ENCODE peak calls at places on chromosomes 6 and 20, in seven cellular contexts. F, A, H, M, S, V and Z are unnamed samples.
A peak's percentile ranks its signal among the peaks of the same experiment; 100 is the strongest.

GRCh38 chr20:46057856-46058655 is 29.0 kb downstream of the SLC12A5 start:
- DNase-seq in F (no peak), A (peak; percentile 51), H (peak; percentile 59), M (no peak), S (peak; percentile 89), V (peak; percentile 42), Z (peak; percentile 47)

GRCh38 chr6:19643287-19643686 is 193.9 kb upstream of the ID4 start:
- DNase-seq in F (no peak), A (no peak), H (no peak), M (no peak), S (no peak), V (no peak), Z (no peak)

GRCh38 chr6:52020961-52021570 is 66.3 kb downstream of the PKHD1 start:
- DNase-seq in F (no peak), A (no peak), H (no peak), M (peak; percentile 64), S (no peak), V (no peak), Z (no peak)

GRCh38 chr6:38187285-38187684 is 367.8 kb downstream of the ZFAND3 start:
- DNase-seq in F (no peak), A (no peak), H (no peak), M (no peak), S (peak; percentile 77), V (no peak), Z (peak; percentile 25)

GRCh38 chr6:84854801-84855400 is 90.5 kb upstream of the TBX18 start:
- DNase-seq in F (no peak), A (no peak), H (no peak), M (no peak), S (no peak), V (no peak), Z (no peak)

GRCh38 chr6:144006731-144007454 is 1.2 kb downstream of the PLAGL1 start:
- DNase-seq in F (no peak), A (peak; percentile 14), H (no peak), M (peak; percentile 74), S (peak; percentile 50), V (no peak), Z (no peak)

GRCh38 chr6:88749849-88750248 is 213.6 kb downstream of the RNGTT start:
- DNase-seq in F (no peak), A (no peak), H (no peak), M (no peak), S (no peak), V (no peak), Z (no peak)

GRCh38 chr20:20369353-20370086 is 1.6 kb downstream of the INSM1 start:
- DNase-seq in F (peak; percentile 78), A (peak; percentile 43), H (no peak), M (peak; percentile 33), S (peak; percentile 82), V (no peak), Z (no peak)

GRCh38 chr20:52261792-52262191 is 70.2 kb upstream of the ZFP64 start:
- DNase-seq in F (no peak), A (no peak), H (no peak), M (no peak), S (no peak), V (no peak), Z (no peak)

GRCh38 chr20:9021699-9022098 is 47.2 kb upstream of the PLCB4 start:
- DNase-seq in F (no peak), A (no peak), H (no peak), M (peak; percentile 16), S (peak; percentile 36), V (no peak), Z (no peak)

GRCh38 chr6:17589402-17590116 is 10.5 kb upstream of the FAM8A1 start:
- DNase-seq in F (no peak), A (peak; percentile 13), H (no peak), M (peak; percentile 93), S (no peak), V (no peak), Z (no peak)

GRCh38 chr20:34023937-34024732 is 30.4 kb downstream of the RALY start:
- DNase-seq in F (no peak), A (no peak), H (no peak), M (no peak), S (no peak), V (no peak), Z (no peak)

GRCh38 chr6:28117386-28118050 is 6.9 kb upstream of the ZSCAN16 start:
- DNase-seq in F (no peak), A (no peak), H (no peak), M (peak; percentile 11), S (no peak), V (no peak), Z (no peak)

GRCh38 chr6:170031684-170032121 is 259.2 kb downstream of the DLL1 start:
- DNase-seq in F (no peak), A (peak; percentile 1), H (peak; percentile 14), M (peak; percentile 42), S (no peak), V (peak; percentile 1), Z (no peak)

GRCh38 chr6:117389227-117390057 is 36.3 kb downstream of the ROS1 start:
- DNase-seq in F (no peak), A (no peak), H (no peak), M (peak; percentile 89), S (no peak), V (no peak), Z (no peak)

GRCh38 chr6:127514396-127515227 is 4.5 kb downstream of the MTCL3 start:
- DNase-seq in F (peak; percentile 71), A (peak; percentile 8), H (no peak), M (no peak), S (peak; percentile 66), V (peak; percentile 47), Z (no peak)

GRCh38 chr20:5272268-5272667 is 44.5 kb downstream of the PROKR2 start:
- DNase-seq in F (no peak), A (no peak), H (no peak), M (no peak), S (no peak), V (no peak), Z (no peak)
- H3K36me3 ChIP-seq in F (no peaks in the 10 kb centered on the region), A (no peaks in the 10 kb centered on the region), H (no peaks in the 10 kb centered on the region), M (no peaks in the 10 kb centered on the region), S (no peaks in the 10 kb centered on the region), V (no peaks in the 10 kb centered on the region), Z (no peaks in the 10 kb centered on the region)

DNA sequence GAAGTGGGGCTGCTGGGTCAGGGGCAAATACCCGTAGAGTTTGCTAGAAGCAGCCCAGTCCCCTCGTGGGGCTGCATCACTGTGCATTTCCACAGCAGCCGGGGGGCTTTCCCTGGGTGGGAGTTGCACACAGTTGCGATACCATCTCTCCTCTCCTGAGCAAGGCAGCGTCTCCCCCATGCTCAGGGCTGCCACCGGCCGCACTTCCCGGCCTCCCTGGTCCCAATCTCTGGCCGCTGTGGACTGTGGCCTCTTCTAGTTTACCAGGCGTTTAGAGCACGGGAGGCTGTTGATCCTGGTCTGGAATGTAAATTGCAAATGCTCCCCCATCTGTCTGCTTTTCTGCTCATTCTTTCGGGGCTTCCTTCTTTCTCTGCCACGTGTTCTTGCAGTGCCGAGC is 31.1 kb downstream of the OSBPL2 start:
- DNase-seq in F (no peak), A (no peak), H (no peak), M (no peak), S (no peak), V (no peak), Z (no peak)
- H3K36me3 ChIP-seq in F (peaks cover 5% of the 10 kb centered on the region), A (peaks cover 20% of the 10 kb centered on the region), H (peaks cover 46% of the 10 kb centered on the region), M (peaks cover 38% of the 10 kb centered on the region), S (peaks cover 16% of the 10 kb centered on the region), V (no peaks in the 10 kb centered on the region), Z (no peaks in the 10 kb centered on the region)

GRCh38 chr6:35589201-35589739 is 76.6 kb upstream of the TULP1 start:
- DNase-seq in F (peak; percentile 19), A (no peak), H (no peak), M (no peak), S (no peak), V (no peak), Z (no peak)
- H3K36me3 ChIP-seq in F (no peaks in the 10 kb centered on the region), A (peaks cover 18% of the 10 kb centered on the region), H (peaks cover 79% of the 10 kb centered on the region), M (no peaks in the 10 kb centered on the region), S (peaks cover 1% of the 10 kb centered on the region), V (no peaks in the 10 kb centered on the region), Z (peaks cover 6% of the 10 kb centered on the region)

DNA sequence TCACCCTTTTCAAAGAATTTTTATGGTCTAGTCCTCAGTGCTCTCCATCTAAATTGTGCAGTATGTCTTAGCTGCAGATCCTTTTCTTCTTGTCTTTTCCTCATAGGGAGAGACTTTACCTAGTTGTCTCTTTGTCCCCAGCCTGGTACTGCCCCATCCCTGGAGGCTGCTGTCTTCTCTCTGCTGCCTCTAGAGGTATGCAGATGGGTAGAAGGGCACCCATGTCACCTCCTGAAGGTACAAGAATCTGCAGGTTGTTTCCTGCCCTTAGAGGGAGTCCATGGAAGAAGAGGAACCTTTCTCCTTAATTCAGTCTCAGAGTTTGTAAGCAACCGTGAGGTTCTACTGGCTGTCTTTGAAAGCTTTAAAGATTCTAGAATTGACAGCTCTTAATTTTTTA is 39.1 kb downstream of the MCM8 start:
- DNase-seq in F (no peak), A (no peak), H (no peak), M (peak; percentile 12), S (no peak), V (no peak), Z (no peak)
- H3K36me3 ChIP-seq in F (peaks cover 3% of the 10 kb centered on the region), A (peaks cover 6% of the 10 kb centered on the region), H (peaks cover 22% of the 10 kb centered on the region), M (peaks cover 50% of the 10 kb centered on the region), S (peaks cover 4% of the 10 kb centered on the region), V (no peaks in the 10 kb centered on the region), Z (no peaks in the 10 kb centered on the region)

DNA sequence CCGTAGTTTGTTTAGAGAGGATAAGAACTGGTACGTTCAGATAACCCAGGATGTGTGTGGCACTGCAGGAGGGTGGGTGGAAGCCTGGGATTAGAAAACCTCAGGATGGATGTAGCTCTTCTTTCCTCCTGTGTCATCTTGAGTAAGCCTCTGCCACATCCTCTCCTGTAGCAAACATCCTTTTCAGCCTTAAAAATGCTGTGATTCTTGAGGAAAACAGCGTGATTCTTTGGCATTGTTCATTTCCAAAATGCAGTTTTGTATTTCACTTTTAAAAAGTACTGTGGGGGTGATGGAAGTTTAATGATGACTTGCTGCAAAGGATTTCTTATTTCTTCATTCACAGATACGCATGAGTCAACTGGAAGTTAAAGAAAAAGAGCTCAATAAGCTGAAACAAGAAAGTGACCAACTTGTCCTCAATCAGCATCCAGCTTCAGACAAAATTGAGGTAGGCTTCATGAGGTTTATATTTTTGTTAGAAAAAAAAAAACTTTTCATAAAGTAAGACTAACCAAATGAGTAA is 23.9 kb upstream of the SNRNP48 start:
- DNase-seq in F (no peak), A (no peak), H (no peak), M (no peak), S (no peak), V (no peak), Z (no peak)
- H3K36me3 ChIP-seq in F (peaks cover 23% of the 10 kb centered on the region), A (peaks cover 48% of the 10 kb centered on the region), H (no peaks in the 10 kb centered on the region), M (peaks cover 86% of the 10 kb centered on the region), S (peaks cover 27% of the 10 kb centered on the region), V (no peaks in the 10 kb centered on the region), Z (peaks cover 3% of the 10 kb centered on the region)